ENCODE peak calls at places on chromosomes 7 and 10, in nine cellular contexts. One of them, this sample, is unnamed.

GRCh38 chr10:117596666-117597065 is 54.1 kb downstream of the EMX2 start:
- DNase-seq in heart left ventricle: no peak
- DNase-seq in CD8-positive, alpha-beta memory T cell: no peak
- DNase-seq in colonic mucosa: no peak
- DNase-seq in substantia nigra: no peak
- DNase-seq in mesendoderm: no peak
- DNase-seq in ascending aorta: no peak
- DNase-seq in kidney: no peak
- DNase-seq in Panc1: no peak
- DNase-seq in this sample: no peak

GRCh38 chr10:69246036-69246435 is 25.9 kb downstream of the HKDC1 start:
- DNase-seq in heart left ventricle: no peak
- DNase-seq in CD8-positive, alpha-beta memory T cell: no peak
- DNase-seq in colonic mucosa: no peak
- DNase-seq in substantia nigra: no peak
- DNase-seq in mesendoderm: no peak
- DNase-seq in ascending aorta: no peak
- DNase-seq in kidney: no peak
- DNase-seq in Panc1: no peak
- DNase-seq in this sample: no peak

GRCh38 chr7:49580000-49580399 is 193.4 kb upstream of the VWC2 start:
- DNase-seq in heart left ventricle: no peak
- DNase-seq in CD8-positive, alpha-beta memory T cell: no peak
- DNase-seq in colonic mucosa: no peak
- DNase-seq in substantia nigra: no peak
- DNase-seq in mesendoderm: peak; percentile 45
- DNase-seq in ascending aorta: no peak
- DNase-seq in kidney: peak; percentile 63
- DNase-seq in Panc1: no peak
- DNase-seq in this sample: no peak

GRCh38 chr10:78656397-78656796 is 412.4 kb upstream of the ZMIZ1 start:
- DNase-seq in heart left ventricle: no peak
- DNase-seq in CD8-positive, alpha-beta memory T cell: no peak
- DNase-seq in colonic mucosa: no peak
- DNase-seq in substantia nigra: no peak
- DNase-seq in mesendoderm: no peak
- DNase-seq in ascending aorta: no peak
- DNase-seq in kidney: peak; percentile 67
- DNase-seq in Panc1: no peak
- DNase-seq in this sample: no peak

GRCh38 chr10:120039826-120040225 is 147.3 kb downstream of the SEC23IP start:
- DNase-seq in heart left ventricle: no peak
- DNase-seq in CD8-positive, alpha-beta memory T cell: no peak
- DNase-seq in colonic mucosa: no peak
- DNase-seq in substantia nigra: no peak
- DNase-seq in mesendoderm: no peak
- DNase-seq in ascending aorta: no peak
- DNase-seq in kidney: no peak
- DNase-seq in Panc1: no peak
- DNase-seq in this sample: no peak

GRCh38 chr10:63256047-63256773 is 123.1 kb downstream of the NRBF2 start:
- DNase-seq in heart left ventricle: no peak
- DNase-seq in CD8-positive, alpha-beta memory T cell: no peak
- DNase-seq in colonic mucosa: no peak
- DNase-seq in substantia nigra: no peak
- DNase-seq in mesendoderm: no peak
- DNase-seq in ascending aorta: no peak
- DNase-seq in kidney: no peak
- DNase-seq in Panc1: no peak
- DNase-seq in this sample: no peak

GRCh38 chr7:115306541-115306940 is 384.6 kb downstream of the MDFIC start:
- DNase-seq in heart left ventricle: no peak
- DNase-seq in CD8-positive, alpha-beta memory T cell: no peak
- DNase-seq in colonic mucosa: no peak
- DNase-seq in substantia nigra: no peak
- DNase-seq in mesendoderm: no peak
- DNase-seq in ascending aorta: no peak
- DNase-seq in kidney: no peak
- DNase-seq in Panc1: no peak
- DNase-seq in this sample: no peak

GRCh38 chr7:31028417-31028988 is 23.6 kb upstream of the ADCYAP1R1 start:
- DNase-seq in heart left ventricle: no peak
- DNase-seq in CD8-positive, alpha-beta memory T cell: no peak
- DNase-seq in colonic mucosa: no peak
- DNase-seq in substantia nigra: peak; percentile 56
- DNase-seq in mesendoderm: no peak
- DNase-seq in ascending aorta: no peak
- DNase-seq in kidney: no peak
- DNase-seq in Panc1: no peak
- DNase-seq in this sample: no peak

GRCh38 chr10:92857904-92858514 is 9.7 kb downstream of the EXOC6 start:
- DNase-seq in heart left ventricle: no peak
- DNase-seq in CD8-positive, alpha-beta memory T cell: no peak
- DNase-seq in colonic mucosa: no peak
- DNase-seq in substantia nigra: no peak
- DNase-seq in mesendoderm: no peak
- DNase-seq in ascending aorta: no peak
- DNase-seq in kidney: no peak
- DNase-seq in Panc1: no peak
- DNase-seq in this sample: no peak

GRCh38 chr7:100211342-100211780 is 8.4 kb upstream of the PVRIG start:
- DNase-seq in heart left ventricle: no peak
- DNase-seq in CD8-positive, alpha-beta memory T cell: peak; percentile 52
- DNase-seq in colonic mucosa: no peak
- DNase-seq in substantia nigra: no peak
- DNase-seq in mesendoderm: no peak
- DNase-seq in ascending aorta: no peak
- DNase-seq in kidney: no peak
- DNase-seq in Panc1: no peak
- DNase-seq in this sample: no peak

GRCh38 chr7:134767567-134768168 is 11.8 kb upstream of the CALD1 start:
- DNase-seq in heart left ventricle: no peak
- DNase-seq in CD8-positive, alpha-beta memory T cell: no peak
- DNase-seq in colonic mucosa: no peak
- DNase-seq in substantia nigra: no peak
- DNase-seq in mesendoderm: no peak
- DNase-seq in ascending aorta: no peak
- DNase-seq in kidney: no peak
- DNase-seq in Panc1: no peak
- DNase-seq in this sample: no peak

GRCh38 chr10:111344804-111345203 is 268.0 kb downstream of the ADRA2A start:
- DNase-seq in heart left ventricle: no peak
- DNase-seq in CD8-positive, alpha-beta memory T cell: no peak
- DNase-seq in colonic mucosa: no peak
- DNase-seq in substantia nigra: no peak
- DNase-seq in mesendoderm: peak; percentile 47
- DNase-seq in ascending aorta: no peak
- DNase-seq in kidney: no peak
- DNase-seq in Panc1: no peak
- DNase-seq in this sample: no peak

GRCh38 chr10:70619271-70620019 is 16.9 kb upstream of the PRF1 start:
- DNase-seq in heart left ventricle: no peak
- DNase-seq in CD8-positive, alpha-beta memory T cell: no peak
- DNase-seq in colonic mucosa: no peak
- DNase-seq in substantia nigra: no peak
- DNase-seq in mesendoderm: peak; percentile 78
- DNase-seq in ascending aorta: no peak
- DNase-seq in kidney: no peak
- DNase-seq in Panc1: peak; percentile 10
- DNase-seq in this sample: no peak

GRCh38 chr7:158042156-158042880 is 545.3 kb downstream of the PTPRN2 start:
- DNase-seq in heart left ventricle: no peak
- DNase-seq in CD8-positive, alpha-beta memory T cell: no peak
- DNase-seq in colonic mucosa: no peak
- DNase-seq in substantia nigra: no peak
- DNase-seq in mesendoderm: no peak
- DNase-seq in ascending aorta: no peak
- DNase-seq in kidney: no peak
- DNase-seq in Panc1: no peak
- DNase-seq in this sample: no peak

GRCh38 chr7:55108401-55108800 is 89.6 kb downstream of the EGFR start:
- DNase-seq in heart left ventricle: no peak
- DNase-seq in CD8-positive, alpha-beta memory T cell: no peak
- DNase-seq in colonic mucosa: no peak
- DNase-seq in substantia nigra: no peak
- DNase-seq in mesendoderm: no peak
- DNase-seq in ascending aorta: no peak
- DNase-seq in kidney: no peak
- DNase-seq in Panc1: no peak
- DNase-seq in this sample: no peak
- H3K27ac ChIP-seq in heart left ventricle: no peak overlapping the region
- H3K27ac ChIP-seq in CD8-positive, alpha-beta memory T cell: no peak overlapping the region
- H3K27ac ChIP-seq in colonic mucosa: no peak overlapping the region
- H3K27ac ChIP-seq in substantia nigra: no peak overlapping the region
- H3K27ac ChIP-seq in mesendoderm: no peak overlapping the region
- H3K27ac ChIP-seq in ascending aorta: no peak overlapping the region
- H3K27ac ChIP-seq in kidney: no peak overlapping the region
- H3K27ac ChIP-seq in Panc1: peak overlapping the region; percentile 62
- H3K27ac ChIP-seq in this sample: peak overlapping the region; percentile 65

GRCh38 chr7:106126170-106126938 is 14.2 kb upstream of the SYPL1 start:
- DNase-seq in heart left ventricle: no peak
- DNase-seq in CD8-positive, alpha-beta memory T cell: peak; percentile 6
- DNase-seq in colonic mucosa: peak; percentile 33
- DNase-seq in substantia nigra: no peak
- DNase-seq in mesendoderm: no peak
- DNase-seq in ascending aorta: no peak
- DNase-seq in kidney: no peak
- DNase-seq in Panc1: peak; percentile 74
- DNase-seq in this sample: no peak
- H3K27ac ChIP-seq in heart left ventricle: no peak overlapping the region
- H3K27ac ChIP-seq in CD8-positive, alpha-beta memory T cell: no peak overlapping the region
- H3K27ac ChIP-seq in colonic mucosa: no peak overlapping the region
- H3K27ac ChIP-seq in substantia nigra: no peak overlapping the region
- H3K27ac ChIP-seq in mesendoderm: no peak overlapping the region
- H3K27ac ChIP-seq in ascending aorta: no peak overlapping the region
- H3K27ac ChIP-seq in kidney: no peak overlapping the region
- H3K27ac ChIP-seq in Panc1: no peak overlapping the region
- H3K27ac ChIP-seq in this sample: no peak overlapping the region

GRCh38 chr7:129781856-129782256 is 170.3 kb downstream of the NRF1 start:
- DNase-seq in heart left ventricle: no peak
- DNase-seq in CD8-positive, alpha-beta memory T cell: no peak
- DNase-seq in colonic mucosa: no peak
- DNase-seq in substantia nigra: no peak
- DNase-seq in mesendoderm: no peak
- DNase-seq in ascending aorta: no peak
- DNase-seq in kidney: no peak
- DNase-seq in Panc1: no peak
- DNase-seq in this sample: no peak

GRCh38 chr7:129781128-129781855 is 169.8 kb downstream of the NRF1 start:
- DNase-seq in heart left ventricle: no peak
- DNase-seq in CD8-positive, alpha-beta memory T cell: no peak
- DNase-seq in colonic mucosa: no peak
- DNase-seq in substantia nigra: no peak
- DNase-seq in mesendoderm: no peak
- DNase-seq in ascending aorta: no peak
- DNase-seq in kidney: no peak
- DNase-seq in Panc1: no peak
- DNase-seq in this sample: no peak

GRCh38 chr7:129778770-129779601 is 167.5 kb downstream of the NRF1 start:
- DNase-seq in heart left ventricle: no peak
- DNase-seq in CD8-positive, alpha-beta memory T cell: no peak
- DNase-seq in colonic mucosa: peak; percentile 23
- DNase-seq in substantia nigra: no peak
- DNase-seq in mesendoderm: no peak
- DNase-seq in ascending aorta: no peak
- DNase-seq in kidney: no peak
- DNase-seq in Panc1: no peak
- DNase-seq in this sample: no peak

GRCh38 chr7:129779602-129780256 is 168.2 kb downstream of the NRF1 start:
- DNase-seq in heart left ventricle: no peak
- DNase-seq in CD8-positive, alpha-beta memory T cell: no peak
- DNase-seq in colonic mucosa: no peak
- DNase-seq in substantia nigra: no peak
- DNase-seq in mesendoderm: no peak
- DNase-seq in ascending aorta: no peak
- DNase-seq in kidney: peak; percentile 86
- DNase-seq in Panc1: no peak
- DNase-seq in this sample: no peak

DNA sequence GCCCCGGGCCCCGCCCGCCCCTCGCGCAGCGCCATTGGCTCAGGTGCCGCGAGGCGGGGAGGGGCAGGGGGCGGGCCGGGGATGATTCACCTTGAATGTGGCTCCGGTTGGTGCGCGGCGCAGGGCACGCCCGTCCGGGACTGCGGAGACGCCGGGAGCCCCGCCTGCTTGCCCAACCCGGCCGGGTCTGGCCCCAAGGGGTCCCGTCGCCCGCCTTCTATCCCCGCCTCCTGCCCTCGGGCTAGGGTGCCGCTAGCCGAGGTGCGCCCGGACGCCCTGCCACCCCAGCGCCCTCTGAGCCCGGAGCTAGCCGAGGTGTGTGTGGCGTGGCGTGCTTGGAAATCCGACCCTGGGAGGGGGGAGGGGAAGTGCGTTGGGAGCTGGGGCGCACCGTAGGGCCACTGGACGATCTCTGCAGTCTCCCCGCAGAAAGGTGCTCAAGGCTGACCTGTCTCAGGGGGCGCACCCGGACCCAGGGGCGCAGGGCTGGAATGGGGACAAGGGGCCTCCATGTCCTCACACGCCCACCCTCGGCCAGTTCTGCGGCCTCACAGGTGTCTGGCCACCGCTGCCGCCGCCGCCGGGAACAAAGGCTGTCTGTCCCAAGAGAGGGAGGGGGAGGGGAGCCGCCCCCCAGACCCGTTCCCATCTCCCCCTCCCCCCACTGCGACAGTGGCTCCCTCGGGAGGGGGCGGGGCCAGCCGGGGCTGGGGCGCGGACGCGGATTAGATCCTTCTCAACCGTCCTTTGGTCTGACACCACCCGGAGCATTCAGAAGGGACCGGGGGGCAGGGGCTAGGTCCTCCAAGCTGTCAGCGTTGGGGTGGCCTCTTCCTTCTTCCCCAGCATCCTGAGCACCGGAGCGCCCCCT is 169.0 kb downstream of the NRF1 start:
- DNase-seq in heart left ventricle: no peak
- DNase-seq in CD8-positive, alpha-beta memory T cell: peak; percentile 43
- DNase-seq in colonic mucosa: peak; percentile 92
- DNase-seq in substantia nigra: no peak
- DNase-seq in mesendoderm: peak; percentile 93
- DNase-seq in ascending aorta: no peak
- DNase-seq in kidney: peak; percentile 94
- DNase-seq in Panc1: peak; percentile 38
- DNase-seq in this sample: no peak
- H3K27ac ChIP-seq in heart left ventricle: no peak overlapping the region
- H3K27ac ChIP-seq in CD8-positive, alpha-beta memory T cell: peak overlapping the region; percentile 59
- H3K27ac ChIP-seq in colonic mucosa: peak overlapping the region; percentile 61
- H3K27ac ChIP-seq in substantia nigra: no peak overlapping the region
- H3K27ac ChIP-seq in mesendoderm: no peak overlapping the region
- H3K27ac ChIP-seq in ascending aorta: no peak overlapping the region
- H3K27ac ChIP-seq in kidney: no peak overlapping the region
- H3K27ac ChIP-seq in Panc1: peak overlapping the region; percentile 69
- H3K27ac ChIP-seq in this sample: peak overlapping the region; percentile 91

DNA sequence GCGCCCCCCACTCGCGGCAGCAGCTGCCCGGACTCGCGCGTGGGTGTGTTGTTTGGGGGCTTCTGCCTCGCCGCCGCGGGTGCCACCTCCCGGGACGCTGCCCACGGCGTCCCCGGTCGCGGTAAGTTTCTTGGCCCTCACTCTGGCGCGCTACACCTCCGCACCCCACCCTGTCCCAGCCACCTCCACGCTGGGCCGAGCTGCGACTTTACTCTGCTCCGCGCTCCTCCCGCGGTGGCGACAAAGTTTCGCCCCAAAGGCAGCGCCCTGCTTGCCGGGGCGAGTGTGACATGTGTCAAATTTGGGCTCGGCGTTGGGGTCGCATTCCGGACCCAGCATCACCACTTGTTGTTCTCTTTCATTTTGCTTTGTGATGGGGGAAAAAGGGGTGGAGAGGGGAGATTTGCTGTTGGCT is 167.7 kb upstream of the PPP1R3A start:
- DNase-seq in heart left ventricle: peak; percentile 60
- DNase-seq in CD8-positive, alpha-beta memory T cell: no peak
- DNase-seq in colonic mucosa: peak; percentile 51
- DNase-seq in substantia nigra: no peak
- DNase-seq in mesendoderm: peak; percentile 19
- DNase-seq in ascending aorta: no peak
- DNase-seq in kidney: peak; percentile 79
- DNase-seq in Panc1: no peak
- DNase-seq in this sample: no peak
- H3K27ac ChIP-seq in heart left ventricle: peak overlapping the region; percentile 65
- H3K27ac ChIP-seq in CD8-positive, alpha-beta memory T cell: no peak overlapping the region
- H3K27ac ChIP-seq in colonic mucosa: peak overlapping the region; percentile 91
- H3K27ac ChIP-seq in substantia nigra: peak overlapping the region; percentile 27
- H3K27ac ChIP-seq in mesendoderm: no peak overlapping the region
- H3K27ac ChIP-seq in ascending aorta: peak overlapping the region; percentile 98
- H3K27ac ChIP-seq in kidney: peak overlapping the region; percentile 65
- H3K27ac ChIP-seq in Panc1: no peak overlapping the region
- H3K27ac ChIP-seq in this sample: peak overlapping the region; percentile 97